ENCODE peak calls at places on chromosomes 6 and 20, in nine cellular contexts. Q is Peyer's patch, A is esophagus squamous epithelium, G is HCT116, H is stomach, M is body of pancreas, D is suprapubic skin, E is right lobe of liver, X is IMR-90. T is an unnamed sample. For H3K4me1, the result is how much of the 10 kb centered on the place peaks cover.

GRCh38 chr20:16863315-16863714 is 115.2 kb downstream of the OTOR start:
- DNase-seq in Q (no peak), A (no peak), X (no peak), H (no peak), M (no peak), D (no peak), G (no peak), E (no peak), T (no peak)

GRCh38 chr20:20364747-20365558 is 3.0 kb upstream of the INSM1 start:
- DNase-seq in A (no peak), X (no peak), M (no peak), H (no peak), G (no peak), Q (no peak), E (no peak), D (no peak), T (peak)

GRCh38 chr20:35251613-35251940 is 25.1 kb downstream of the MMP24 start:
- DNase-seq in G (no peak), D (no peak), Q (no peak), A (no peak), H (no peak), E (no peak), M (no peak), X (no peak), T (no peak)

GRCh38 chr6:38012573-38012972 is 193.0 kb downstream of the ZFAND3 start:
- DNase-seq in M (no peak), Q (no peak), D (no peak), A (no peak), H (no peak), G (peak), X (peak), E (no peak), T (no peak)

GRCh38 chr20:41059236-41059635 is 30.6 kb downstream of the TOP1 start:
- DNase-seq in A (no peak), E (no peak), G (no peak), D (no peak), Q (no peak), M (no peak), X (no peak), H (no peak), T (no peak)

GRCh38 chr20:61953789-61954125 is 111.9 kb downstream of the TAF4 start:
- DNase-seq in Q (no peak), D (no peak), H (no peak), A (no peak), E (no peak), X (no peak), M (no peak), G (no peak), T (no peak)

GRCh38 chr6:14520536-14520935 is 403.0 kb downstream of the CD83 start:
- DNase-seq in M (no peak), G (no peak), E (no peak), H (no peak), D (no peak), A (no peak), Q (no peak), X (no peak), T (no peak)

GRCh38 chr6:72621243-72622093 is at the start of gene KCNQ5:
- DNase-seq in X (no peak), M (peak), H (no peak), G (no peak), D (peak), A (no peak), E (peak), Q (peak), T (peak)

GRCh38 chr6:56758120-56758519 is 115.4 kb upstream of the DST start:
- DNase-seq in H (no peak), A (no peak), G (no peak), X (no peak), Q (no peak), D (no peak), M (no peak), E (no peak), T (no peak)

GRCh38 chr20:36925234-36925633 is 26.3 kb downstream of the SAMHD1 start:
- DNase-seq in X (no peak), G (no peak), A (no peak), Q (no peak), D (no peak), E (no peak), M (no peak), H (no peak), T (no peak)

GRCh38 chr20:36927704-36928103 is 23.8 kb downstream of the SAMHD1 start:
- DNase-seq in X (no peak), A (no peak), G (no peak), H (no peak), D (no peak), M (no peak), Q (no peak), E (no peak), T (no peak)

GRCh38 chr20:36926653-36927200 is 24.8 kb downstream of the SAMHD1 start:
- DNase-seq in M (no peak), H (no peak), G (no peak), A (no peak), X (no peak), D (no peak), Q (no peak), E (no peak), T (no peak)

GRCh38 chr20:36920334-36920730 is 31.2 kb downstream of the SAMHD1 start:
- DNase-seq in M (no peak), E (no peak), G (no peak), Q (no peak), D (no peak), X (no peak), H (no peak), A (no peak), T (no peak)

GRCh38 chr20:36924167-36925045 is 27.1 kb downstream of the SAMHD1 start:
- DNase-seq in H (no peak), M (no peak), Q (no peak), G (no peak), X (no peak), D (no peak), A (no peak), E (no peak), T (no peak)
- H3K4me1 ChIP-seq in H (under half), M (under half), Q (under half), G (under half), X (under half), D (under half), A (under half), E (under half), T (under half)

GRCh38 chr6:221531-222349 is 70.5 kb upstream of the DUSP22 start:
- DNase-seq in G (no peak), A (no peak), Q (no peak), H (no peak), E (no peak), D (no peak), M (no peak), X (peak), T (no peak)
- TF ChIP-seq POLR2A in G (no peak), A (no peak), Q (no peak), H (no peak), E (no peak), D (no peak), M (no peak), X (no peak), T (no peak)

GRCh38 chr20:1377984-1378742 is 14.7 kb downstream of the FKBP1A start:
- DNase-seq in A (no peak), X (peak), E (no peak), Q (no peak), D (no peak), M (no peak), H (no peak), G (peak), T (no peak)
- H3K4me1 ChIP-seq in A (half or more), X (under half), E (under half), Q (under half), D (half or more), M (under half), H (half or more), G (under half), T (half or more)

DNA sequence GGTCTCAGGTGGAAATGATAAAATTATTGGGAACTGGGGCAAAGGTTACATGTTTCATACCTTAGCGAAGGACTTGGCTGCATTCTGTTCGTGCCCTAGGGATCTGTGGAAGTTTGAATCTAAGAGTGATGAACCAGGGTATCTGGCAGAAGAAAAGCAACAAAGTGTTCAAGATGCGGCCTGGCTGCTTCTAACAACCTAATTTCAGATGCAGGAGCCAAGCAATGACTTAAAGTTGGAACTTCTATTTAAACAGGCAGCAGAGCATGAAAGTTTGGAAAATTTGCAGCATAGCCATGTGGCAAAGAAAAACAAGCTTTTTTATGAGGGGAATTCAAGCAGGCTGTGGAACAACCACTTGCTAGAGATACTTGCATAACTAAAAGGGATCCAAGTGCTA is 73.5 kb downstream of the CD24 start:
- DNase-seq in E (no peak), Q (no peak), X (no peak), A (no peak), H (no peak), D (no peak), M (no peak), G (no peak), T (no peak)
- TF ChIP-seq POLR2A in E (no peak), Q (no peak), X (no peak), A (no peak), H (no peak), D (no peak), M (no peak), G (no peak), T (no peak)

DNA sequence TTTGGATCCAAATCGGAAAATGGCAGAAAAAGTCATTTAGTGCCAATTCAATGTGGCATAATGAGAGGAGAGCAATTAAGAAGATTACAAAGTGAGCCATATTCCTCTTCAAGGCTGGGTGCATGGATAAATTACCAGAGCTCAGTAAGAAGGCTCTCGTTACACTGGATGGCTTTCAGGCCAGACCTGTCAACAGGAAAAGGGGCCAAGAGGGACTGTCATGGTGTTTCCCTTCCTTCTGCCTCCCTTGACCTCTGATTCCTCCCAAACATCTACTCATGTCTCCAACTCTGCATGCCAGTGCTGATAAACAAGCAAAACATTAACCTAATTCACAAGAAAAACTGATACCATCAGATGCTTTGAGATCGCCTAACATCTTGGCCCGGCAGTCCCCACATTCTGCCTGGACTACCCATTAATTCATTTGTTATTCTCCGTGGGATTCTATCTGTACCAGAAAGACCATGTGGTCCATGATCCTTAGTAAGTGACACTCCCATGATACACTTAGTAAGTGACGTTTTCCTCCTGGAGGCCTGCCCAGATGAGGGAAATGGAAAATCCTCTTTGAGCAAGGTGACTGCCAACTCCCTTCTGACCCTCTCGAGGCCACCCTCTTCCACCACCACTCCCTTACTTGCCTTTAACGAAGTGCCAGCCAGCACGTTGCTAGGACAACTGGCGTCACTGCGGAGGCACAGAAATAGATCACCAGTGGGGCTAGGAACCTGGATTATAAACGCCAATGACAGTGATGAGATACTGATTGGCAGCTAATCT is 239.2 kb downstream of the GMPR start:
- DNase-seq in H (no peak), E (no peak), Q (no peak), D (no peak), G (no peak), X (no peak), A (no peak), M (peak), T (peak)
- H3K4me1 ChIP-seq in H (under half), E (under half), Q (under half), D (under half), G (under half), X (under half), A (under half), M (under half), T (under half)

DNA sequence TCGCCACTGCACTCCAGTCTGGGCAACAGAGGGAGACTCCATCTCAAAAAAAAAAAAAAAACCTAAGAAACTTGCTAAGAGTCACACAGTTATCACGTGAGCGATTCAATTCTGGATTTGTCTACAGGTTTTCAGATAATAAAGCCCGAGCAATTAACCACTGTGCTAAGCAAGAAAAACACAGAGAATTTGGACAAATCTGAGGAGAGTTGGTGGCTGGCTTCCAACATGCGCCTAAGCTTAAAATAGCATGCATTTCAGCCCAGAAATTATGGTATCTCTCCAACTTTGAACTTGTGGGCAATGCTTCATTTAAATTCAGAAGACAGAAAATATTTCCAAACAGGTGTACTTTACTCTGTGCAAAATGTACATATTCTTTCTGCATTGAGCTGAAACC is 232.9 kb downstream of the TSHZ2 start:
- DNase-seq in Q (no peak), X (no peak), M (no peak), D (no peak), G (no peak), H (no peak), E (no peak), A (no peak), T (no peak)
- TF ChIP-seq POLR2A in Q (no peak), X (no peak), M (no peak), D (no peak), G (no peak), H (no peak), E (no peak), A (no peak), T (no peak)

GRCh38 chr6:45970326-45970725 is 45.3 kb downstream of the CLIC5 start:
- DNase-seq in A (no peak), Q (no peak), E (no peak), G (no peak), X (no peak), M (no peak), H (no peak), D (no peak), T (no peak)

GRCh38 chr6:45966797-45967196 is 48.9 kb downstream of the CLIC5 start:
- DNase-seq in D (no peak), Q (peak), H (no peak), M (no peak), X (no peak), E (no peak), G (no peak), A (no peak), T (no peak)

GRCh38 chr6:45969883-45970282 is 45.8 kb downstream of the CLIC5 start:
- DNase-seq in M (no peak), H (no peak), A (no peak), Q (no peak), G (no peak), E (no peak), D (no peak), X (no peak), T (no peak)

GRCh38 chr6:45967363-45967762 is 48.3 kb downstream of the CLIC5 start:
- DNase-seq in H (no peak), A (no peak), X (no peak), G (no peak), E (no peak), M (no peak), Q (no peak), D (no peak), T (no peak)

DNA sequence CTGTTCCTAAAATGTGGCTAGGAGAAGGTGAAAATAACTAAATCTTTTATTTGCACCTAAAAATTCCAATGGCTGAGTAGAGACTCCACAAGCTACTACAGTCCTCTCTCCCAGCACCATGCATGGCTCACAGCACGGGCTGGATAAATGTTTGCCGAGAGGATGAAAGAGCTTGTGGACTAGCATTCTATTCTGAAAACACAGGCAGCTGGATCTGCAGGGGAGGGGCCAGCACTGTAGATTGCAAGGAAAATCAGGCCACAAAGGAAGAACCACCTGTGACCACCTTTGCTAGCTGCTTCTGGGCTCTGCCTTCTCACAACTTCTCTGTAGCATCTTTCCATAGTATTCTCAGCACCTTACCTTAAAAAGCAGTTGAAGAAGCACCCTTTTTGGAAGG is 46.6 kb downstream of the CLIC5 start:
- DNase-seq in Q (no peak), E (no peak), G (no peak), D (no peak), A (no peak), H (no peak), M (no peak), X (no peak), T (no peak)
- H3K4me1 ChIP-seq in Q (under half), E (under half), G (under half), D (under half), A (under half), H (under half), M (under half), X (under half), T (under half)

GRCh38 chr6:43723737-43724295 is 36.2 kb upstream of the MRPS18A start:
- DNase-seq in E (peak), H (peak), X (peak), G (peak), D (no peak), Q (peak), M (peak), A (no peak), T (no peak)

GRCh38 chr6:43724914-43725642 is 37.5 kb upstream of the MRPS18A start:
- DNase-seq in D (peak), E (peak), X (peak), H (peak), A (peak), Q (peak), M (peak), G (peak), T (peak)

GRCh38 chr6:43724354-43724753 is 36.8 kb upstream of the MRPS18A start:
- DNase-seq in G (no peak), D (no peak), M (no peak), Q (no peak), H (no peak), X (no peak), A (no peak), E (no peak), T (no peak)

GRCh38 chr6:43727634-43728033 is 40.0 kb upstream of the MRPS18A start:
- DNase-seq in X (no peak), G (no peak), Q (no peak), H (no peak), D (no peak), A (no peak), E (no peak), M (no peak), T (no peak)

DNA sequence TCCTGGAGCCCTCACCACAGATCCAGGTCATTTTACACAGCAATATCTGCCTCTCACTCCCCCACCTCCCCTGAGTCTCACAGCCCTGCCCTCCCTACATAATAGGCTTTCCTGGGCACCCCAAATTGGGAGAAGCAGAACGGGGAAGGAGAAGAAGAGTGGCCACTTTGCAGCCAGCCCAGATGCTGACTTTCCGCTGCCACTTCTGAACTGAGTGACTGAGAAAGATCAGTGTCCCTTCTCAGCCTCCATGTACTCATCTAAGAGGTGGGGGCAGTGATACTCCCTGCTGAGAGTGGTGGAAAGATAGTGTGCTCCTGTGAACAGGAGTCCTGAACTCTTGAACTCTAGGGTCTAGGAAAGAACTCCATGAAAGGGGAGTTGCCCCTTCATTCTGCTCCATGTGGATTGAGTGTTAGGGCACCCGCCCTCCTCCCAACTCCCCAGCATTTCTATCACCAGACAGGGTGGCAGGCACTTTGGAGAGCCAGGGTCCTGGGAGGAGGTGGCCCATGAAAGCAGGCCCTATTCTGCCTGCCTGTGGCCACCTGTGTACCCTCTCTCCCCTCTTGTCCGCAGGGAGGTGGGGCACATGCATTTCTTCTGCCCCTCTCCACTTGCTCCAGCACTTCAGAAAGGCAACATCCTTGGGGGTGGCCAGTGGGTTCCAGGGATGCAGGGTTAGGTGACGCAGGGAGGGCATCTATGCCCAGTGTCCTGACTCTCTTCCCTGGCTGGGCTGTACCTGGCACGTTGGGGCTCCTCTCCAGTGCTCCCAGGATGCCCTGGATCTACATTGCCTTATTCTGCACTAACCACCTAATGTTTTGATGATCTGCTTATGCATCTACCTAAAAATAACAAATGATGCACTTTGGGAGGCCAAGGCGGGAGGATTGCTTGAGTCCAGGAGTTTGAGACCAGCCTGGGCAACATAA is 38.3 kb upstream of the MRPS18A start:
- DNase-seq in A (no peak), Q (no peak), H (no peak), E (no peak), M (no peak), X (no peak), G (no peak), D (no peak), T (no peak)
- TF ChIP-seq POLR2A in A (no peak), Q (no peak), H (no peak), E (no peak), M (no peak), X (no peak), G (no peak), D (no peak), T (no peak)

GRCh38 chr6:154570505-154570904 is 60.0 kb upstream of the CNKSR3 start:
- DNase-seq in E (no peak), A (no peak), M (no peak), G (no peak), D (no peak), H (no peak), Q (no peak), X (no peak), T (no peak)

GRCh38 chr6:154566866-154567265 is 56.4 kb upstream of the CNKSR3 start:
- DNase-seq in G (no peak), M (no peak), D (no peak), E (no peak), Q (no peak), H (no peak), A (no peak), X (no peak), T (no peak)

GRCh38 chr6:154569136-154569862 is 58.8 kb upstream of the CNKSR3 start:
- DNase-seq in D (no peak), X (no peak), Q (no peak), E (no peak), G (no peak), M (no peak), A (no peak), H (no peak), T (no peak)

GRCh38 chr6:154565331-154565730 is 54.8 kb upstream of the CNKSR3 start:
- DNase-seq in A (no peak), D (no peak), Q (no peak), M (no peak), E (no peak), H (no peak), G (no peak), X (no peak), T (no peak)

DNA sequence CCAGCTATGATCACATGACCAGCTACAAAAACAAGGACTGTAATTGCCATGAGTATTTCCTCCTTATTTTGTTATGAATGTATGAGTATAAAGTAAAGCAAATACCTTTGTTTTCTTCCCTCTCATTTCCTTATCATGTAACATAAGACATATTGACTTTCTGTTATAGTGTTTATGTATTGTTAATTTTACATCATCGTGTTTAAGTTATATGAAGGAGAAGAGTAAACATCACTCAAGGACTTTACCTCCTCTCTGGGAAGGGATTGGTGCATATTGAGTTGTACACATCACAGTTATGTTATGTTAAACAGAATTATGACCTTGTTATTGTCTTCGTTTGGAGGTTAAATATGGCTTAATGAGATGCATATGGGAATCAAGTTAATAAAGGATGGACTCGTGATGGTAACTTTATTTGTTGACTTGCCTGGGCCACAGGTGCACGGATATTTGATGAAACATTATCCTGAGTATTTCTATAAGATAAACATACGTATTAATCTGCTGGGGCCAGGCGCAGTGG is 57.3 kb upstream of the CNKSR3 start:
- DNase-seq in M (no peak), X (no peak), G (no peak), H (no peak), A (no peak), E (no peak), Q (no peak), D (no peak), T (no peak)
- H3K4me1 ChIP-seq in M (under half), X (under half), G (under half), H (under half), A (under half), E (under half), Q (under half), D (under half), T (under half)

T was measured in upper lobe of left lung.